ENCODE peak calls at places on chromosomes 3 and 15, in five cellular contexts. R is stimulated activated CD4-positive, alpha-beta T cell treated with anti-CD3 and anti-CD28 coated beads, Interleukin-4, amount 100 ng/mL, for 24 hours; X is fibroblast of lung; Z is hypothalamus; A is activated CD4-positive, alpha-beta T cell treated with anti-CD3 and anti-CD28 coated beads for 48 hours. N is an unnamed sample.

GRCh38 chr3:187702507-187703033 is at the start of gene RTP2:
- DNase-seq in R (no peak), X (no peak), Z (no peak), A (no peak), N (peak)

GRCh38 chr3:125061170-125061569 is 5.4 kb upstream of the HEG1 start:
- DNase-seq in R (no peak), X (peak), Z (no peak), A (no peak), N (peak)

GRCh38 chr15:86213420-86213819 is 133.7 kb downstream of the AGBL1 start:
- DNase-seq in R (no peak), X (no peak), Z (no peak), A (no peak), N (no peak)

GRCh38 chr3:43996379-43997301 is 245.0 kb upstream of the TOPAZ1 start:
- DNase-seq in R (no peak), X (no peak), Z (peak), A (peak), N (peak)

GRCh38 chr15:74453925-74454763 is 6.8 kb downstream of the UBL7 start:
- DNase-seq in R (no peak), X (peak), Z (no peak), A (no peak), N (no peak)

GRCh38 chr15:48221885-48222284 is 15.8 kb downstream of the SLC12A1 start:
- DNase-seq in R (no peak), X (peak), Z (no peak), A (no peak), N (peak)

GRCh38 chr3:194148383-194148782 is 12.4 kb downstream of the HES1 start:
- DNase-seq in R (no peak), X (peak), Z (peak), A (no peak), N (no peak)

GRCh38 chr15:72179950-72180581 is 17.5 kb downstream of the GRAMD2A start:
- DNase-seq in R (no peak), X (no peak), Z (peak), A (no peak), N (no peak)

GRCh38 chr3:124049203-124049748 is 57.4 kb upstream of the ROPN1 start:
- DNase-seq in R (no peak), X (peak), Z (no peak), A (no peak), N (no peak)

GRCh38 chr3:140164922-140165590 is 230.1 kb downstream of the CLSTN2 start:
- DNase-seq in R (no peak), X (peak), Z (no peak), A (no peak), N (no peak)

GRCh38 chr15:50390549-50391264 is 33.5 kb upstream of the USP8 start:
- DNase-seq in R (no peak), X (no peak), Z (no peak), A (no peak), N (no peak)

GRCh38 chr3:130576571-130577266 is 59.7 kb downstream of the COL6A6 start:
- DNase-seq in R (no peak), X (peak), Z (no peak), A (no peak), N (peak)

GRCh38 chr3:66099541-66100065 is 60.9 kb upstream of the MAGI1 start:
- DNase-seq in R (no peak), X (peak), Z (no peak), A (no peak), N (no peak)

GRCh38 chr3:64176461-64176996 is 48.7 kb downstream of the PRICKLE2 start:
- DNase-seq in R (no peak), X (peak), Z (no peak), A (no peak), N (peak)

GRCh38 chr3:69867941-69868505 is 128.8 kb downstream of the MITF start:
- DNase-seq in R (no peak), X (peak), Z (no peak), A (no peak), N (no peak)

GRCh38 chr3:158792709-158793108 is 9.1 kb upstream of the MFSD1 start:
- DNase-seq in R (no peak), X (peak), Z (no peak), A (no peak), N (peak)

GRCh38 chr3:31300802-31301443 is 231.8 kb upstream of the STT3B start:
- DNase-seq in R (no peak), X (no peak), Z (no peak), A (no peak), N (no peak)

GRCh38 chr15:74615313-74616019 is at the start of gene CLK3:
- DNase-seq in R (peak), X (peak), Z (peak), A (peak), N (peak)

GRCh38 chr3:121998030-121998580 is 23.9 kb downstream of the ILDR1 start:
- DNase-seq in R (no peak), X (peak), Z (no peak), A (no peak), N (peak)

GRCh38 chr3:180870008-180870733 is 42.3 kb upstream of the FXR1 start:
- DNase-seq in R (no peak), X (peak), Z (no peak), A (no peak), N (no peak)

GRCh38 chr3:70298385-70298784 is 14.1 kb downstream of the MDFIC2 start:
- DNase-seq in R (no peak), X (peak), Z (no peak), A (no peak), N (no peak)

GRCh38 chr3:27758083-27758482 is 36.0 kb upstream of the EOMES start:
- DNase-seq in R (no peak), X (peak), Z (no peak), A (peak), N (peak)

GRCh38 chr3:127002195-127003174 is 19.6 kb downstream of the PLXNA1 start:
- DNase-seq in R (no peak), X (peak), Z (peak), A (no peak), N (peak)

GRCh38 chr3:7307410-7307809 is 446.5 kb downstream of the GRM7 start:
- DNase-seq in R (no peak), X (peak), Z (no peak), A (no peak), N (no peak)